ENCODE peak calls at places on chromosomes 11 and 22, in five cellular contexts. One of them, this sample, is unnamed.

GRCh38 chr22:37782340-37783168 is 25.2 kb upstream of the GCAT start:
- DNase-seq in H9: no peak
- DNase-seq in neuronal stem cell: no peak
- DNase-seq in H1: no peak
- DNase-seq in IMR-90: peak; percentile 44
- DNase-seq in this sample: peak; percentile 73

GRCh38 chr11:121415861-121416260 is 36.3 kb upstream of the SORL1 start:
- DNase-seq in H1: no peak
- DNase-seq in IMR-90: no peak
- DNase-seq in neuronal stem cell: no peak
- DNase-seq in H9: no peak
- DNase-seq in this sample: no peak

GRCh38 chr11:117456027-117456720 is 128.5 kb downstream of the CEP164 start:
- DNase-seq in neuronal stem cell: no peak
- DNase-seq in IMR-90: no peak
- DNase-seq in H1: no peak
- DNase-seq in H9: no peak
- DNase-seq in this sample: no peak

GRCh38 chr11:18013790-18014507 is 1.1 kb upstream of the SERGEF start:
- DNase-seq in IMR-90: no peak
- DNase-seq in H9: peak; percentile 50
- DNase-seq in H1: peak; percentile 48
- DNase-seq in neuronal stem cell: no peak
- DNase-seq in this sample: peak; percentile 27

GRCh38 chr22:36010090-36010489 is 18.5 kb downstream of the RBFOX2 start:
- DNase-seq in IMR-90: no peak
- DNase-seq in H1: peak; percentile 55
- DNase-seq in H9: peak; percentile 67
- DNase-seq in neuronal stem cell: peak; percentile 56
- DNase-seq in this sample: no peak

GRCh38 chr11:32575070-32575469 is 8.6 kb upstream of the EIF3M start:
- DNase-seq in neuronal stem cell: no peak
- DNase-seq in IMR-90: no peak
- DNase-seq in H9: no peak
- DNase-seq in H1: no peak
- DNase-seq in this sample: no peak

GRCh38 chr11:12762283-12762682 is 88.1 kb downstream of the TEAD1 start:
- DNase-seq in H1: no peak
- DNase-seq in IMR-90: no peak
- DNase-seq in H9: no peak
- DNase-seq in neuronal stem cell: no peak
- DNase-seq in this sample: no peak

GRCh38 chr22:24593810-24594568 is 1.1 kb upstream of the LRRC75B start:
- DNase-seq in IMR-90: no peak
- DNase-seq in H1: peak; percentile 44
- DNase-seq in neuronal stem cell: no peak
- DNase-seq in H9: no peak
- DNase-seq in this sample: no peak

GRCh38 chr11:66568124-66568916 is at the start of gene CTSF:
- DNase-seq in H9: peak; percentile 67
- DNase-seq in IMR-90: peak; percentile 49
- DNase-seq in neuronal stem cell: no peak
- DNase-seq in H1: no peak
- DNase-seq in this sample: no peak

GRCh38 chr11:66570826-66571222 is 2.4 kb upstream of the CTSF start:
- DNase-seq in H9: no peak
- DNase-seq in IMR-90: no peak
- DNase-seq in H1: no peak
- DNase-seq in neuronal stem cell: no peak
- DNase-seq in this sample: no peak

GRCh38 chr11:66567787-66568123 is 651 bp downstream of the CTSF start:
- DNase-seq in neuronal stem cell: no peak
- DNase-seq in IMR-90: no peak
- DNase-seq in H1: no peak
- DNase-seq in H9: no peak
- DNase-seq in this sample: no peak

GRCh38 chr11:66569076-66569475 is 670 bp upstream of the CTSF start:
- DNase-seq in IMR-90: no peak
- DNase-seq in H1: no peak
- DNase-seq in H9: no peak
- DNase-seq in neuronal stem cell: no peak
- DNase-seq in this sample: no peak

GRCh38 chr11:66570117-66570825 is 1.9 kb upstream of the CTSF start:
- DNase-seq in H1: no peak
- DNase-seq in neuronal stem cell: no peak
- DNase-seq in IMR-90: no peak
- DNase-seq in H9: peak; percentile 43
- DNase-seq in this sample: no peak
- H2BK15ac ChIP-seq in H1: peak overlapping the region; percentile 35
- H2BK15ac ChIP-seq in neuronal stem cell: no peak overlapping the region
- H2BK15ac ChIP-seq in IMR-90: no peak overlapping the region
- H2BK15ac ChIP-seq in H9: no peak overlapping the region
- H2BK15ac ChIP-seq in this sample: no peak overlapping the region

DNA sequence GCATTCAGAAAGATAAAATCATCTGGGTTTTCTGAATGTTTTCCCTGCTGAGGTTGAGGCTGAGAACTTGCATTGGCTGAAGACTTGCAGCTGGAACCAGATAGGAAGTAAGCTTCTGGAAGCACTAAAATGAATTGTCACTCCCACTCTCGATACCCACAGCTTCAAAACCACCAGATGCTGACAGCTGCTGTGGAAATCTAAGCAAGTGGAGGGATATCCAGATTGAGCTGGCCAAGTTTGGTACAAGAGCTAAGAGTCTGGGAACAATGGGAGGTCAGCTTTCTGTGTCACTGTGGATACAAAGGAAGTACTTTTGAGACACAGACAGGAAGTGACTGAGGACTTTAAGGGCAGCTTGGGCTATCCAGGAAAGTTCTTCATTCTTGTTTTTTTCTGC is 51.3 kb upstream of the CD44 start:
- DNase-seq in H9: no peak
- DNase-seq in IMR-90: peak; percentile 53
- DNase-seq in H1: no peak
- DNase-seq in neuronal stem cell: no peak
- DNase-seq in this sample: peak; percentile 78
- H3K27ac ChIP-seq in H9: no peak overlapping the region
- H3K27ac ChIP-seq in IMR-90: peak overlapping the region; percentile 51
- H3K27ac ChIP-seq in H1: no peak overlapping the region
- H3K27ac ChIP-seq in neuronal stem cell: no peak overlapping the region
- H3K27ac ChIP-seq in this sample: no peak overlapping the region

GRCh38 chr11:126357055-126357962 is 1.8 kb downstream of the ST3GAL4 start:
- DNase-seq in IMR-90: no peak
- DNase-seq in H9: no peak
- DNase-seq in H1: no peak
- DNase-seq in neuronal stem cell: no peak
- DNase-seq in this sample: no peak

GRCh38 chr11:126354631-126355323 is 709 bp upstream of the ST3GAL4 start:
- DNase-seq in neuronal stem cell: no peak
- DNase-seq in H9: no peak
- DNase-seq in IMR-90: no peak
- DNase-seq in H1: no peak
- DNase-seq in this sample: no peak

GRCh38 chr11:126355926-126356897 is 726 bp downstream of the ST3GAL4 start:
- DNase-seq in IMR-90: no peak
- DNase-seq in neuronal stem cell: no peak
- DNase-seq in H1: peak; percentile 71
- DNase-seq in H9: no peak
- DNase-seq in this sample: peak; percentile 55

GRCh38 chr11:126352934-126353801 is 2.3 kb upstream of the ST3GAL4 start:
- DNase-seq in H1: no peak
- DNase-seq in H9: no peak
- DNase-seq in neuronal stem cell: no peak
- DNase-seq in IMR-90: peak; percentile 75
- DNase-seq in this sample: peak; percentile 69

GRCh38 chr11:126355324-126355925 is at the start of gene ST3GAL4:
- DNase-seq in IMR-90: peak; percentile 52
- DNase-seq in neuronal stem cell: peak; percentile 82
- DNase-seq in H1: peak; percentile 89
- DNase-seq in H9: peak; percentile 90
- DNase-seq in this sample: peak; percentile 68
- H3K14ac ChIP-seq in IMR-90: peak within 1 kb of the TSS; percentile 98
- H3K14ac ChIP-seq in neuronal stem cell: peak within 1 kb of the TSS; percentile 72
- H3K14ac ChIP-seq in H1: no peak within 1 kb of the TSS
- H3K14ac ChIP-seq in H9: peak within 1 kb of the TSS; percentile 78
- H3K14ac ChIP-seq in this sample: peak within 1 kb of the TSS; percentile 95

DNA sequence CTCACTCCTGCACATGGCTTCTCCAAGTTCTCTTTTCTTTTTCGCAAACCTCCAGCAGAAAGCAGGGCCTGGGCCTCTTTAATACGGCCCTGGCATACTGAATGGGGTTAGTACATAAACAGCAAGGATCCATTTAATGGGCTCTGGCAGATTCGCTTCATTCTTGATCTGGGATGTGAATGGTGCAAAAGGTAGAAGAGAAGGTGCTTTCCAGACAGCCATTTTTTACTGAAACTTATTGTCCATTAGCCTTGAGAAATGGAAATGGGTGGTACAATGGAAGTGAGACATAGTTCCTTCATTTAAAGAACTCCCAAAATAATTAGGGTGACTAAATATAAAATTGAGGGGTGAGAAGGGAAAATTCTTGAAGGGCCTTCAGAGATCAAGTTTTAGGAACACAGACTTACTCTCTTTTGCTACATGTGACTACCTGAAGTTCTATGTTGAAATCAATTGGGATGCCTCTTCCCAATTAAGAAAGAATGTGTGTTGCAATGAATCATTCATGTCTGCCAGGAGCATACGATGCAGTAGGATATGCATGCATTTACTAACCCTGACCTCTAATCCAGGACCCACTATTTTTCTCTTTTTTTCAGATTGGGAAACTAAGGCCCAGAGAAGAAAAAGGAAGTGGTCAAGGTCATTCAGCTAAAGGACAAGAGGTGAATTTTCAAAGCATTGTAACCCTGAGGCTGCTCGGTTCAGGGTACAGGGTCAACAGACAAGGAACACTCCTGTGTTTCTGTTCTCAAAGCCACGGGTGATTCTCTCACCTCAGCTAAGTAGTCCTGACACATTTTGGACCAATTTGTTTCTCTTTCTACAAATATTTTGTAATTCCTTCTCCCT is 144.1 kb downstream of the BBOX1 start:
- DNase-seq in neuronal stem cell: no peak
- DNase-seq in IMR-90: no peak
- DNase-seq in H9: no peak
- DNase-seq in H1: no peak
- DNase-seq in this sample: no peak
- H2BK15ac ChIP-seq in neuronal stem cell: no peak overlapping the region
- H2BK15ac ChIP-seq in IMR-90: no peak overlapping the region
- H2BK15ac ChIP-seq in H9: no peak overlapping the region
- H2BK15ac ChIP-seq in H1: no peak overlapping the region
- H2BK15ac ChIP-seq in this sample: no peak overlapping the region

DNA sequence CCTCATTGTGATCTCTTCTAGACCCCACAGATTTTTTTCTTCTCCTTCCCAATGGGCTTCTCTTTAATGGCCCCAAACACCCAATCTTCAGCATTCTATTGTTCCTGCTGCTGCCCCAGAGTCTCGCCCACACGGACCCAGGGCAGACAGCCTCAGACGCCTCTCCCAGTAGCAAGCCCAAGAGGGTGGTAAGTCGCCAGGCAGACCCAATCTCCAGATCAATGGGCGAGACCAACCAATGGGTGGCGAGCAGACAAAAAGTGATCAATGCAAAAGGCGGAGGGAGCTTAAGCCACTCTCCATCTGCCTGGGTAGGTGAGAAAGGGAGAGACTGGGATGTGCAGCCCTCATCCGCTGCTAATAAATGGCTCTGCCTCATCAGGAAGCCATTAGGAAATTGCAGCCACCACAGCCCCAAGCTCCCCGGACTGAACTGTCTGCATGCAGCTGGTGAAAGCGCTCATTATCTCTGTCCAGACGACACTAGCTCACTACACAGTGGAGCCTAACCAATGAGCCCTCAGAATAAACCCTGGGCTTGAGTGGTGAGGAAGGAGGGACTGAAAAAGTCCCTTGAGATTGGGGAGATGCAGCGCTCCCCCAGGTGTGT is 81.8 kb downstream of the ETS1 start:
- DNase-seq in H9: no peak
- DNase-seq in H1: no peak
- DNase-seq in IMR-90: no peak
- DNase-seq in neuronal stem cell: no peak
- DNase-seq in this sample: no peak
- H3K27ac ChIP-seq in H9: no peak overlapping the region
- H3K27ac ChIP-seq in H1: no peak overlapping the region
- H3K27ac ChIP-seq in IMR-90: no peak overlapping the region
- H3K27ac ChIP-seq in neuronal stem cell: no peak overlapping the region
- H3K27ac ChIP-seq in this sample: no peak overlapping the region

GRCh38 chr11:71285111-71285510 is 32.7 kb upstream of the SHANK2 start:
- DNase-seq in IMR-90: no peak
- DNase-seq in neuronal stem cell: no peak
- DNase-seq in H9: peak; percentile 13
- DNase-seq in H1: no peak
- DNase-seq in this sample: no peak

GRCh38 chr11:71286701-71287643 is 34.6 kb upstream of the SHANK2 start:
- DNase-seq in neuronal stem cell: no peak
- DNase-seq in H1: no peak
- DNase-seq in H9: peak; percentile 28
- DNase-seq in IMR-90: peak; percentile 92
- DNase-seq in this sample: peak; percentile 53

GRCh38 chr11:71283960-71284359 is 31.6 kb upstream of the SHANK2 start:
- DNase-seq in neuronal stem cell: no peak
- DNase-seq in H9: peak; percentile 27
- DNase-seq in IMR-90: no peak
- DNase-seq in H1: no peak
- DNase-seq in this sample: no peak

GRCh38 chr11:71282581-71283351 is 30.4 kb upstream of the SHANK2 start:
- DNase-seq in H9: peak; percentile 28
- DNase-seq in neuronal stem cell: no peak
- DNase-seq in H1: no peak
- DNase-seq in IMR-90: no peak
- DNase-seq in this sample: no peak

DNA sequence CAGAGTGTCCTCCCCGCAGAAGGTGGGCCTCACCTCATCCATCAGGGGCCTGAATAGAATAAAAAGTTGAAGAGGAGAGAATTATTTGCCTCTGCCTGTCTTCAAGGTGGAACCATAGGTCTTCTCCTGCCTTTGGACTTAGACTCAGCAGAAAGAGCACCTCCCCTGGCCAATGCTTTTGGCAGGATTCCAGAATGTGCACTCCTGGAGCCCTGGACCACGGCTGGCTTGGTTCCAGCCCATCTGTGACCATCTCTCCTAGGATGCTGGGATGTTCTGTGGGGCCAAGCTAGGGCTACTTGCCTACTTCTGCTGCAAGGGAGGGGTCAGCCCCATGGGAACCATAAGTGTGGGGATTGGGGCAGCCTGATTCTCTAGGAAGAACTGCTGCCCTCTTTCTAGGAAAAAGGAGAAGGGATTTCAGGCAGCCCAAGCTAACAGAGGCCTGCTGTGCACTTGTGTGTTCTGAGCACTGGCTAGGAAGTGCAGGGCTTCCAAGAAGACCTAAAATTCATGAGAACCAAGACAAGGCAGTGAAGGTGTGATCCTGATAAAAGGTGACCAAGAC is 32.2 kb upstream of the SHANK2 start:
- DNase-seq in neuronal stem cell: no peak
- DNase-seq in H1: no peak
- DNase-seq in IMR-90: no peak
- DNase-seq in H9: no peak
- DNase-seq in this sample: no peak
- H3K14ac ChIP-seq in neuronal stem cell: no peak overlapping the region
- H3K14ac ChIP-seq in H1: no peak overlapping the region
- H3K14ac ChIP-seq in IMR-90: no peak overlapping the region
- H3K14ac ChIP-seq in H9: no peak overlapping the region
- H3K14ac ChIP-seq in this sample: no peak overlapping the region

GRCh38 chr22:39426380-39427043 is 26.9 kb downstream of the TAB1 start:
- DNase-seq in neuronal stem cell: no peak
- DNase-seq in H9: peak; percentile 27
- DNase-seq in IMR-90: no peak
- DNase-seq in H1: no peak
- DNase-seq in this sample: no peak
- H2BK15ac ChIP-seq in neuronal stem cell: no peak overlapping the region
- H2BK15ac ChIP-seq in H9: no peak overlapping the region
- H2BK15ac ChIP-seq in IMR-90: no peak overlapping the region
- H2BK15ac ChIP-seq in H1: peak overlapping the region; percentile 1
- H2BK15ac ChIP-seq in this sample: no peak overlapping the region

This sample was measured in mesenchymal stem cell.